ENCODE peak calls at places on chromosomes 16 and 17, in seven cellular contexts. One of them, this sample, is unnamed.

GRCh38 chr17:75904749-75905521 is at the start of gene MRPL38:
- DNase-seq in CD8-positive, alpha-beta T cell: peak; percentile 89
- DNase-seq in hepatocyte: peak; percentile 98
- DNase-seq in effector memory CD4-positive, alpha-beta T cell: peak; percentile 86
- DNase-seq in tibial artery: peak; percentile 96
- DNase-seq in HAP-1: peak; percentile 92
- DNase-seq in PC-9: peak; percentile 99
- DNase-seq in this sample: peak; percentile 99

GRCh38 chr16:68445458-68445857 is 2.9 kb downstream of the SMPD3 start:
- DNase-seq in CD8-positive, alpha-beta T cell: peak; percentile 26
- DNase-seq in hepatocyte: no peak
- DNase-seq in effector memory CD4-positive, alpha-beta T cell: no peak
- DNase-seq in tibial artery: no peak
- DNase-seq in HAP-1: no peak
- DNase-seq in PC-9: peak; percentile 39
- DNase-seq in this sample: peak; percentile 80

GRCh38 chr17:82003411-82004381 is 19.0 kb downstream of the CENPX start:
- DNase-seq in CD8-positive, alpha-beta T cell: no peak
- DNase-seq in hepatocyte: peak; percentile 88
- DNase-seq in effector memory CD4-positive, alpha-beta T cell: no peak
- DNase-seq in tibial artery: peak; percentile 96
- DNase-seq in HAP-1: no peak
- DNase-seq in PC-9: peak; percentile 96
- DNase-seq in this sample: peak; percentile 71

GRCh38 chr17:60110586-60110985 is 31.9 kb upstream of the HEATR6 start:
- DNase-seq in CD8-positive, alpha-beta T cell: no peak
- DNase-seq in hepatocyte: no peak
- DNase-seq in effector memory CD4-positive, alpha-beta T cell: no peak
- DNase-seq in tibial artery: no peak
- DNase-seq in HAP-1: no peak
- DNase-seq in PC-9: no peak
- DNase-seq in this sample: no peak

GRCh38 chr16:56679813-56680212 is 2.5 kb upstream of the MT1X start:
- DNase-seq in CD8-positive, alpha-beta T cell: no peak
- DNase-seq in hepatocyte: no peak
- DNase-seq in effector memory CD4-positive, alpha-beta T cell: no peak
- DNase-seq in tibial artery: peak; percentile 27
- DNase-seq in HAP-1: no peak
- DNase-seq in PC-9: peak; percentile 33
- DNase-seq in this sample: no peak

GRCh38 chr17:6546069-6546718 is 10.2 kb downstream of the PITPNM3 start:
- DNase-seq in CD8-positive, alpha-beta T cell: no peak
- DNase-seq in hepatocyte: no peak
- DNase-seq in effector memory CD4-positive, alpha-beta T cell: no peak
- DNase-seq in tibial artery: no peak
- DNase-seq in HAP-1: no peak
- DNase-seq in PC-9: no peak
- DNase-seq in this sample: no peak

GRCh38 chr16:67842509-67843342 is 606 bp downstream of the THAP11 start:
- DNase-seq in CD8-positive, alpha-beta T cell: peak; percentile 76
- DNase-seq in hepatocyte: peak; percentile 76
- DNase-seq in effector memory CD4-positive, alpha-beta T cell: peak; percentile 66
- DNase-seq in tibial artery: peak; percentile 76
- DNase-seq in HAP-1: peak; percentile 39
- DNase-seq in PC-9: no peak
- DNase-seq in this sample: peak; percentile 82

GRCh38 chr16:48383877-48384304 is 1.3 kb downstream of the SIAH1 start:
- DNase-seq in CD8-positive, alpha-beta T cell: no peak
- DNase-seq in hepatocyte: peak; percentile 47
- DNase-seq in effector memory CD4-positive, alpha-beta T cell: no peak
- DNase-seq in tibial artery: no peak
- DNase-seq in HAP-1: no peak
- DNase-seq in PC-9: no peak
- DNase-seq in this sample: peak; percentile 19

GRCh38 chr17:40621558-40621957 is 26.1 kb downstream of the SMARCE1 start:
- DNase-seq in CD8-positive, alpha-beta T cell: no peak
- DNase-seq in hepatocyte: no peak
- DNase-seq in effector memory CD4-positive, alpha-beta T cell: no peak
- DNase-seq in tibial artery: no peak
- DNase-seq in HAP-1: no peak
- DNase-seq in PC-9: no peak
- DNase-seq in this sample: no peak

GRCh38 chr17:40621019-40621418 is 26.6 kb downstream of the SMARCE1 start:
- DNase-seq in CD8-positive, alpha-beta T cell: no peak
- DNase-seq in hepatocyte: no peak
- DNase-seq in effector memory CD4-positive, alpha-beta T cell: no peak
- DNase-seq in tibial artery: no peak
- DNase-seq in HAP-1: no peak
- DNase-seq in PC-9: no peak
- DNase-seq in this sample: no peak

GRCh38 chr17:40617678-40618240 is 29.9 kb downstream of the SMARCE1 start:
- DNase-seq in CD8-positive, alpha-beta T cell: no peak
- DNase-seq in hepatocyte: no peak
- DNase-seq in effector memory CD4-positive, alpha-beta T cell: no peak
- DNase-seq in tibial artery: no peak
- DNase-seq in HAP-1: no peak
- DNase-seq in PC-9: peak; percentile 27
- DNase-seq in this sample: peak; percentile 46

GRCh38 chr17:40616592-40616991 is 31.0 kb downstream of the SMARCE1 start:
- DNase-seq in CD8-positive, alpha-beta T cell: no peak
- DNase-seq in hepatocyte: no peak
- DNase-seq in effector memory CD4-positive, alpha-beta T cell: no peak
- DNase-seq in tibial artery: no peak
- DNase-seq in HAP-1: no peak
- DNase-seq in PC-9: no peak
- DNase-seq in this sample: no peak

DNA sequence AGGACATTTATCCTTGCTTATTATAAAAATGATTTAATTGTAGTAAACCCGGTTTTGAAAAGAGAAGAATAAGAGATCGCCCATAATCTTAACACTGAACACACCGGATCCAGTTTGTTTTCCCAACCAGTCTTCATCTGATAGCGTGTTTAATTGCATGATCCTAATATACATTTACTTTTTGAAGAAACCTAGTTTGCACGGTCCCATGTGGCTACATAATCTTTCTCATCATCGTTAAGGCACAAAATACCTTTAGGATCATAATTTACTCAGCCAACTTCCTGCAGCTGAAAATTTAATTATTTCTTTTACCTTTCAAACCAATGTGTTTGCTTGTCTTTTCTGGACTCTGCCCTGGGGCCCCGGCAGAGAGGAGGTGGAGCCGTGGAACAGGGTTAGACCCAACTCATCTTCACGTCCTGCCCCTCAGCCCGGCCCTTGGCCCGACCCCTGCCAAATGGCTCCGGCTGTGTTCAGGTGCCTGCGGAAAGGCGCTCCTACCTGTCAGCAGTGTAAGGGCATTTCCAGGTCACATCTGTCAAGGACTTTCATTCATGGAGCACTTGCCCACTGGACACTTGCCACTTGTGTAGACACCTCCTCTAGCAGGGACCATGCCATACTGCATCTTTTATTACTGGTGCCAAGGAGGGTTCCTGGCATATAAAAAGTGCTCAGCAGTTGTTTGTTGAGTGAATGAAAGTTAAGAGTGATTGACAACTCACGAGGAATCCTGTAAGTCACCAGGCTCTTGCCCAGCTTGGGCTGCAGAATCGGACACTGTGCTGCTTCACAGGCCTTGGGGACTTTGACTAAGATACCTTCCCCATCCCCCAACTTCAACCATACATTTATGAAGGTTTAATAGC is 28.6 kb downstream of the SMARCE1 start:
- DNase-seq in CD8-positive, alpha-beta T cell: no peak
- DNase-seq in hepatocyte: peak; percentile 47
- DNase-seq in effector memory CD4-positive, alpha-beta T cell: no peak
- DNase-seq in tibial artery: no peak
- DNase-seq in HAP-1: no peak
- DNase-seq in PC-9: no peak
- DNase-seq in this sample: no peak
- H3K27me3 ChIP-seq in CD8-positive, alpha-beta T cell: no peaks in the 10 kb centered on the region
- H3K27me3 ChIP-seq in hepatocyte: peaks cover 4% of the 10 kb centered on the region
- H3K27me3 ChIP-seq in effector memory CD4-positive, alpha-beta T cell: no peaks in the 10 kb centered on the region
- H3K27me3 ChIP-seq in tibial artery: peaks cover 52% of the 10 kb centered on the region
- H3K27me3 ChIP-seq in HAP-1: no peaks in the 10 kb centered on the region
- H3K27me3 ChIP-seq in PC-9: no peaks in the 10 kb centered on the region
- H3K27me3 ChIP-seq in this sample: no peaks in the 10 kb centered on the region

GRCh38 chr16:83973077-83973476 is 5.0 kb downstream of the NECAB2 start:
- DNase-seq in CD8-positive, alpha-beta T cell: no peak
- DNase-seq in hepatocyte: no peak
- DNase-seq in effector memory CD4-positive, alpha-beta T cell: no peak
- DNase-seq in tibial artery: no peak
- DNase-seq in HAP-1: no peak
- DNase-seq in PC-9: no peak
- DNase-seq in this sample: no peak

GRCh38 chr16:83973581-83974385 is 5.7 kb downstream of the NECAB2 start:
- DNase-seq in CD8-positive, alpha-beta T cell: no peak
- DNase-seq in hepatocyte: no peak
- DNase-seq in effector memory CD4-positive, alpha-beta T cell: no peak
- DNase-seq in tibial artery: no peak
- DNase-seq in HAP-1: no peak
- DNase-seq in PC-9: no peak
- DNase-seq in this sample: no peak

GRCh38 chr16:83972256-83973008 is 4.4 kb downstream of the NECAB2 start:
- DNase-seq in CD8-positive, alpha-beta T cell: no peak
- DNase-seq in hepatocyte: no peak
- DNase-seq in effector memory CD4-positive, alpha-beta T cell: no peak
- DNase-seq in tibial artery: no peak
- DNase-seq in HAP-1: no peak
- DNase-seq in PC-9: no peak
- DNase-seq in this sample: peak; percentile 67

GRCh38 chr16:83975646-83976260 is 7.7 kb downstream of the NECAB2 start:
- DNase-seq in CD8-positive, alpha-beta T cell: no peak
- DNase-seq in hepatocyte: no peak
- DNase-seq in effector memory CD4-positive, alpha-beta T cell: no peak
- DNase-seq in tibial artery: no peak
- DNase-seq in HAP-1: no peak
- DNase-seq in PC-9: no peak
- DNase-seq in this sample: no peak

GRCh38 chr16:83974475-83974874 is 6.4 kb downstream of the NECAB2 start:
- DNase-seq in CD8-positive, alpha-beta T cell: no peak
- DNase-seq in hepatocyte: no peak
- DNase-seq in effector memory CD4-positive, alpha-beta T cell: no peak
- DNase-seq in tibial artery: no peak
- DNase-seq in HAP-1: no peak
- DNase-seq in PC-9: no peak
- DNase-seq in this sample: no peak
- H3K4me3 ChIP-seq in CD8-positive, alpha-beta T cell: no peak overlapping the region
- H3K4me3 ChIP-seq in hepatocyte: no peak overlapping the region
- H3K4me3 ChIP-seq in effector memory CD4-positive, alpha-beta T cell: no peak overlapping the region
- H3K4me3 ChIP-seq in tibial artery: no peak overlapping the region
- H3K4me3 ChIP-seq in HAP-1: no peak overlapping the region
- H3K4me3 ChIP-seq in PC-9: no peak overlapping the region
- H3K4me3 ChIP-seq in this sample: no peak overlapping the region

GRCh38 chr17:49482144-49482817 is 12.8 kb upstream of the NGFR start:
- DNase-seq in CD8-positive, alpha-beta T cell: no peak
- DNase-seq in hepatocyte: no peak
- DNase-seq in effector memory CD4-positive, alpha-beta T cell: no peak
- DNase-seq in tibial artery: no peak
- DNase-seq in HAP-1: no peak
- DNase-seq in PC-9: no peak
- DNase-seq in this sample: no peak

GRCh38 chr17:49487202-49487601 is 7.9 kb upstream of the NGFR start:
- DNase-seq in CD8-positive, alpha-beta T cell: no peak
- DNase-seq in hepatocyte: no peak
- DNase-seq in effector memory CD4-positive, alpha-beta T cell: no peak
- DNase-seq in tibial artery: no peak
- DNase-seq in HAP-1: no peak
- DNase-seq in PC-9: no peak
- DNase-seq in this sample: peak; percentile 81

GRCh38 chr17:49480833-49481615 is 14.1 kb upstream of the NGFR start:
- DNase-seq in CD8-positive, alpha-beta T cell: no peak
- DNase-seq in hepatocyte: no peak
- DNase-seq in effector memory CD4-positive, alpha-beta T cell: no peak
- DNase-seq in tibial artery: no peak
- DNase-seq in HAP-1: no peak
- DNase-seq in PC-9: no peak
- DNase-seq in this sample: no peak

GRCh38 chr17:49486012-49486641 is 9.0 kb upstream of the NGFR start:
- DNase-seq in CD8-positive, alpha-beta T cell: no peak
- DNase-seq in hepatocyte: peak; percentile 46
- DNase-seq in effector memory CD4-positive, alpha-beta T cell: no peak
- DNase-seq in tibial artery: no peak
- DNase-seq in HAP-1: no peak
- DNase-seq in PC-9: no peak
- DNase-seq in this sample: peak; percentile 96

DNA sequence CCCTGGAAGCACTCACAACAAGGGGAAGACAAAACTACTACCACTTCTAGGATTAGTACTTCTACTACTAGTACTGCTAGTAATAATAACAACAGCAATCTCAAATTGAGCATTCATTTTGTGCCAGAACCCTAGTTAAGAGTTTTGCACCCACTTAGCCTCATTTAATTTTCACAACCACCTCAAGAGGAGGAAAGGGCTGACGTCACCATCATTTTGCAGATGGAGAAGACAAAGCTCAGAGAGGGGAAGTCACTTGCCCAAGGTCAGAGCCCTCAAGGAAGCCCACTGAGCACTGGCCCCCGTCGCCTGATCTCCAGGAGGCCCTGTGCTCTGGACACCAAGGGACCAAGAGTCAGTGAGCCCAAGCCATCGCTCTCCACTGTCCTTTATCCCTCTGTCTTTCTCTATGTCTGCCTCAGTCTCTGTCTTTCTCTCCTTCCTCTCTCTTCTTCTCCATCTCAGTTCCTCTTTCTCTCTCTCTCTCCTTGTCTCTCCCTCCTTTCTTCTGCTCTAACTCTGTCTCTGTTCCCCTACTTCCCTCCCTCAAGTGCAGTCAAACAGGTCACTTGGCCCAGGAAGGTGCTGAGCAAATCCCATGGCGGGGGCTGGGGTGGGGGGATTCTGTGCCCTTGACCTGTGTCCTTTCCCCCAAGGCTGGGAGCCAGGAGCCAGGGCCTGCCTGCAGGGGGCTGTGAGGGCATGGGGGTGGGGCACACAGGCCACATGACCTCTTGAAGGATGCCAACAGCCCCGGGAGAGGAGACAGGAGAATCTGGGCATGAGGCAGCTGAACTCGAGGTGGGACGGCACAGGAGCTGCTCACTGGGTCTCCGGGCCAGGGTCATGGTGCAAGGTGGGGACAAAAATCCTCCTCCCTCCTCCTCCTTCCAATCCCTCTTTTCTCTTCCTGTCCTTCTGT is 11.2 kb upstream of the NGFR start:
- DNase-seq in CD8-positive, alpha-beta T cell: no peak
- DNase-seq in hepatocyte: no peak
- DNase-seq in effector memory CD4-positive, alpha-beta T cell: no peak
- DNase-seq in tibial artery: no peak
- DNase-seq in HAP-1: no peak
- DNase-seq in PC-9: no peak
- DNase-seq in this sample: no peak
- H3K27me3 ChIP-seq in CD8-positive, alpha-beta T cell: peaks cover 3% of the 10 kb centered on the region
- H3K27me3 ChIP-seq in hepatocyte: peaks cover 43% of the 10 kb centered on the region
- H3K27me3 ChIP-seq in effector memory CD4-positive, alpha-beta T cell: no peaks in the 10 kb centered on the region
- H3K27me3 ChIP-seq in tibial artery: peaks cover 71% of the 10 kb centered on the region
- H3K27me3 ChIP-seq in HAP-1: peaks cover 26% of the 10 kb centered on the region
- H3K27me3 ChIP-seq in PC-9: peaks cover 80% of the 10 kb centered on the region
- H3K27me3 ChIP-seq in this sample: peaks cover 11% of the 10 kb centered on the region

DNA sequence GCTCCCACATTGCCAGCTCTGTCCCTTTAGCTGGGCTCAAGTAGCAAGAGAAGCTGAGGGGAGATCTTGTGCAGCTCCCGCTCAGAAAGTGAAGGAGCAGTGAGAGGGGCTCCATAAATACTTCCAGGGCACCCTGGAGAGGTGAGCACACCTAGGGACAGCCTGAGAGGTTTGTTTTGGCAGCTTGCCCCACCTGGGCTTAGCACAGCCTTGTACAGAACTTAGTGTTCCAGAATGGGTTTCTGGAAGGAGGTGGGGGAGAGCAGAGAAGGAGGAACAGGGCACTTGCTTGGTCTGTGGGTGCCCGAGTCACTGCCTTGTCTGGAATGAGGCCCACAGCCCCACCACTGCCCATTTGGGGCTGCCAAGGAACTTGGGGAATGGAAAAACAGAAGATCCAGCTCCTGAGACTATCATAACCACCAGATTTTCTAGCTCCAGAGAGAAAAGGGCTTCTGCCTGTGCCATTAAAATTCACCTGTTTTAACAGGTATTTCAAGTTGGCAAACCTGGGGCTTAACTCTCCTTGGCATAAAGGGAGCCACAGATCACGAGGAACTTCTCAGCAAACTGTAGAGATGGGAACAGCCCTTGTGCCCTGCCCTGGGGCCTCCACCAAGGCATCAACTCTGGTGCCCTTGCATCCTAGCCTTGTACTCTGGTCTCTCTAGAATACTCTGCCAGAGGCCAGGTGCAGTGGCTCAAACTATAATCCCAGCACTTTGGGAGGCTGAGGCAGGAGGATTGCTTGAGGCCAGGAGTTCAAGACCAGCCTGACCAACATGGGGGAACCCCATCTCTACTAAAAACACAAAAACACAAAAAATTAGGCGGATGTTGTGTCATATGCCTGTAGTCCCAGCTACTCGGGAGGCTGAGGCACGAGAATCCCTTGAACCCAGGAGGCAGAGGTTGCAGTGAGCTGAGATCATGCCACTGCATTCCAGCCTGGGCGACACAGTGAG is 1.9 kb downstream of the PRR15L start:
- DNase-seq in CD8-positive, alpha-beta T cell: no peak
- DNase-seq in hepatocyte: peak; percentile 43
- DNase-seq in effector memory CD4-positive, alpha-beta T cell: no peak
- DNase-seq in tibial artery: no peak
- DNase-seq in HAP-1: no peak
- DNase-seq in PC-9: no peak
- DNase-seq in this sample: no peak
- H3K4me3 ChIP-seq in CD8-positive, alpha-beta T cell: no peak overlapping the region
- H3K4me3 ChIP-seq in hepatocyte: peak overlapping the region; percentile 79
- H3K4me3 ChIP-seq in effector memory CD4-positive, alpha-beta T cell: no peak overlapping the region
- H3K4me3 ChIP-seq in tibial artery: no peak overlapping the region
- H3K4me3 ChIP-seq in HAP-1: no peak overlapping the region
- H3K4me3 ChIP-seq in PC-9: peak overlapping the region; percentile 48
- H3K4me3 ChIP-seq in this sample: no peak overlapping the region

This sample was measured in H7.